ENCODE peak calls at places on chromosomes 13 and 19, in four cellular contexts. G, Q, L and R are unnamed samples.

GRCh38 chr19:49556412-49557398 is 23.7 kb downstream of the NOSIP start:
- DNase-seq in G (peak; percentile 94), Q (no peak), L (no peak), R (no peak)

GRCh38 chr13:99367106-99367616 is 60.0 kb upstream of the GPR183 start:
- DNase-seq in G (no peak), Q (no peak), L (no peak), R (no peak)

GRCh38 chr13:50080158-50080855 is 65.1 kb downstream of the KCNRG start:
- DNase-seq in G (peak; percentile 31), Q (peak; percentile 41), L (no peak), R (no peak)

GRCh38 chr13:61908906-61909305 is 493.3 kb upstream of the PCDH20 start:
- DNase-seq in G (peak; percentile 54), Q (no peak), L (no peak), R (no peak)

GRCh38 chr19:40576181-40576584 is 490 bp upstream of the SHKBP1 start:
- DNase-seq in G (peak; percentile 67), Q (no peak), L (no peak), R (no peak)

GRCh38 chr19:49438261-49438660 is 3.1 kb downstream of the SLC17A7 start:
- DNase-seq in G (no peak), Q (no peak), L (no peak), R (no peak)

GRCh38 chr13:42354246-42355117 is 82.5 kb downstream of the AKAP11 start:
- DNase-seq in G (peak; percentile 19), Q (no peak), L (no peak), R (no peak)

GRCh38 chr19:2167896-2168618 is 4.3 kb downstream of the DOT1L start:
- DNase-seq in G (no peak), Q (peak; percentile 47), L (no peak), R (no peak)

GRCh38 chr19:28234637-28235036 is 978.3 kb downstream of the UQCRFS1 start:
- DNase-seq in G (peak; percentile 24), Q (no peak), L (peak; percentile 16), R (no peak)

GRCh38 chr13:113153810-113154748 is 4.4 kb upstream of the PROZ start:
- DNase-seq in G (peak; percentile 64), Q (peak; percentile 88), L (no peak), R (peak; percentile 34)